ENCODE peak calls at places on chromosomes 12 and 14, in seven cellular contexts. T, M, L, E, Y, Z and F are unnamed samples.

GRCh38 chr12:86712425-86712843 is 456.2 kb upstream of the MGAT4C start:
- DNase-seq in T (no peak), L (no peak), M (no peak), E (no peak), Z (no peak), Y (peak; percentile 99), F (no peak)

GRCh38 chr12:94704452-94704871 is 54.1 kb upstream of the TMCC3 start:
- DNase-seq in T (peak; percentile 72), Y (peak; percentile 88), E (no peak), M (no peak), Z (no peak), L (no peak), F (no peak)

GRCh38 chr12:79252358-79253075 is 387.9 kb downstream of the SYT1 start:
- DNase-seq in E (no peak), M (no peak), Y (peak; percentile 7), L (no peak), T (no peak), Z (no peak), F (no peak)

GRCh38 chr12:120116792-120117651 is 469 bp upstream of the RAB35 start:
- DNase-seq in Z (peak; percentile 91), T (peak; percentile 98), M (peak; percentile 99), Y (peak; percentile 86), E (peak; percentile 96), L (peak; percentile 87), F (peak; percentile 99)

GRCh38 chr12:49345048-49345839 is 1.4 kb upstream of the DNAJC22 start:
- DNase-seq in Z (no peak), T (no peak), Y (no peak), L (no peak), E (no peak), M (peak; percentile 74), F (peak; percentile 91)

GRCh38 chr12:22529281-22530060 is 14.9 kb downstream of the C2CD5 start:
- DNase-seq in E (no peak), L (no peak), T (peak; percentile 39), Z (no peak), M (no peak), Y (peak; percentile 73), F (no peak)

GRCh38 chr14:89270439-89271227 is 146.4 kb downstream of the FOXN3 start:
- DNase-seq in M (no peak), T (no peak), Z (peak; percentile 9), Y (no peak), E (no peak), L (no peak), F (peak; percentile 93)

GRCh38 chr12:108327621-108328371 is 11.3 kb downstream of the CMKLR1 start:
- DNase-seq in E (no peak), Y (no peak), M (no peak), L (no peak), T (no peak), Z (no peak), F (no peak)

GRCh38 chr12:108823804-108824203 is 33.6 kb downstream of the SSH1 start:
- DNase-seq in E (no peak), Z (no peak), T (no peak), M (no peak), Y (no peak), L (no peak), F (no peak)

GRCh38 chr12:75699728-75700496 is 188.5 kb upstream of the KRR1 start:
- DNase-seq in L (no peak), M (no peak), Z (no peak), Y (peak; percentile 85), E (no peak), T (no peak), F (no peak)

GRCh38 chr14:74973003-74973614 is 17.7 kb upstream of the PGF start:
- DNase-seq in Y (peak; percentile 14), L (no peak), E (peak; percentile 86), M (peak; percentile 90), Z (peak; percentile 30), T (peak; percentile 30), F (peak; percentile 86)

GRCh38 chr14:100304825-100305445 is 1.3 kb downstream of the SLC25A29 start:
- DNase-seq in T (no peak), Z (no peak), M (no peak), E (peak; percentile 79), L (peak; percentile 36), Y (peak; percentile 19), F (peak; percentile 88)

GRCh38 chr14:73728106-73729014 is 14.2 kb upstream of the PNMA1 start:
- DNase-seq in L (peak; percentile 87), T (peak; percentile 80), Z (peak; percentile 90), E (peak; percentile 91), M (peak; percentile 91), Y (peak; percentile 84), F (peak; percentile 91)

GRCh38 chr14:51182166-51182565 is 57.9 kb upstream of the TMX1 start:
- DNase-seq in T (no peak), E (no peak), Y (peak; percentile 67), Z (no peak), M (no peak), L (no peak), F (no peak)

GRCh38 chr12:110107369-110108281 is 16.5 kb upstream of the IFT81 start:
- DNase-seq in T (no peak), Z (no peak), E (no peak), M (no peak), L (no peak), Y (peak; percentile 99), F (peak; percentile 86)

GRCh38 chr14:95432152-95433093 is 84.0 kb downstream of the SYNE3 start:
- DNase-seq in Y (peak; percentile 25), M (peak; percentile 82), L (peak; percentile 46), T (no peak), Z (no peak), E (peak; percentile 57), F (peak; percentile 81)

GRCh38 chr12:22083167-22083566 is 37.1 kb downstream of the CMAS start:
- DNase-seq in E (no peak), Z (no peak), M (no peak), L (no peak), T (peak; percentile 29), Y (peak; percentile 49), F (no peak)

GRCh38 chr12:87509233-87509820 is 519.9 kb downstream of the C12orf50 start:
- DNase-seq in M (no peak), L (no peak), Z (no peak), E (no peak), Y (peak; percentile 64), T (no peak), F (no peak)

GRCh38 chr12:113818833-113819232 is 147.3 kb downstream of the RBM19 start:
- DNase-seq in Y (no peak), T (no peak), M (no peak), Z (no peak), L (no peak), E (no peak), F (no peak)

GRCh38 chr12:130715996-130716917 is at the start of gene RIMBP2:
- DNase-seq in L (peak; percentile 41), Y (no peak), Z (no peak), M (peak; percentile 45), T (no peak), E (peak; percentile 29), F (peak; percentile 83)

GRCh38 chr14:96260341-96260821 is 4.4 kb downstream of the BDKRB1 start:
- DNase-seq in L (no peak), Z (no peak), T (no peak), M (no peak), Y (peak; percentile 87), E (no peak), F (no peak)

GRCh38 chr12:131860472-131861260 is 32.5 kb downstream of the MMP17 start:
- DNase-seq in M (peak; percentile 71), Z (no peak), L (no peak), T (no peak), Y (peak; percentile 21), E (peak; percentile 80), F (peak; percentile 81)

GRCh38 chr12:6188954-6189353 is 11.2 kb upstream of the CD9 start:
- DNase-seq in T (no peak), M (no peak), Z (no peak), Y (no peak), L (no peak), E (no peak), F (no peak)

GRCh38 chr12:100234591-100235304 is 32.1 kb downstream of the DEPDC4 start:
- DNase-seq in Y (peak; percentile 86), M (no peak), T (peak; percentile 7), Z (peak; percentile 8), E (no peak), L (no peak), F (no peak)

GRCh38 chr14:78673845-78674244 is 503.7 kb downstream of the NRXN3 start:
- DNase-seq in Z (no peak), L (no peak), Y (no peak), E (no peak), T (no peak), M (no peak), F (no peak)

GRCh38 chr14:67436006-67436866 is 24.3 kb upstream of the PLEK2 start:
- DNase-seq in M (no peak), Z (no peak), T (no peak), E (no peak), L (peak; percentile 41), Y (no peak), F (no peak)

GRCh38 chr12:127678945-127679344 is 588.0 kb upstream of the TMEM132C start:
- DNase-seq in L (no peak), E (no peak), M (no peak), Y (no peak), T (no peak), Z (no peak), F (no peak)

GRCh38 chr14:50023671-50024490 is 92.5 kb downstream of the VCPKMT start:
- DNase-seq in L (no peak), Y (peak; percentile 93), Z (no peak), M (no peak), E (no peak), T (no peak), F (no peak)

GRCh38 chr14:69606258-69606657 is 5.1 kb upstream of the SUSD6 start:
- DNase-seq in T (no peak), Y (no peak), L (no peak), M (no peak), Z (no peak), E (no peak), F (no peak)

GRCh38 chr14:31229638-31230229 is 22.1 kb upstream of the HECTD1 start:
- DNase-seq in E (peak; percentile 54), Z (no peak), M (no peak), Y (peak; percentile 99), T (no peak), L (peak; percentile 2), F (no peak)

GRCh38 chr12:75783093-75783877 is 248.3 kb downstream of the PHLDA1 start:
- DNase-seq in M (no peak), Z (no peak), Y (no peak), L (no peak), T (no peak), E (no peak), F (no peak)

GRCh38 chr12:110543252-110543959 is 39.7 kb downstream of the PPTC7 start:
- DNase-seq in T (no peak), Y (peak; percentile 98), L (peak; percentile 55), Z (no peak), M (peak; percentile 77), E (peak; percentile 90), F (peak; percentile 90)